ENCODE peak calls at places on chromosomes 6 and 20, in seven cellular contexts. One of them, this sample, is unnamed.
A peak's percentile ranks its signal among the peaks of the same experiment; 100 is the strongest.

GRCh38 chr6:170583736-170584180 is 679 bp downstream of the PDCD2 start:
- DNase-seq in posterior cingulate gyrus: no peak
- DNase-seq in colonic mucosa: no peak
- DNase-seq in fibroblast of the conjunctiva: no peak
- DNase-seq in DMS153: no peak
- DNase-seq in stimulated activated CD4-positive, alpha-beta T cell treated with anti-CD3 and anti-CD28 coated beads, Interleukin-1b, Interleukin-23, amount 100 ng/mL, for 4 hours: no peak
- DNase-seq in astrocyte of the spinal cord: peak; percentile 32
- DNase-seq in this sample: no peak

GRCh38 chr20:3768342-3769130 is 983 bp upstream of the ADISSP start:
- DNase-seq in DMS153: peak; percentile 35
- DNase-seq in fibroblast of the conjunctiva: peak; percentile 58
- DNase-seq in posterior cingulate gyrus: peak; percentile 93
- DNase-seq in astrocyte of the spinal cord: peak; percentile 74
- DNase-seq in stimulated activated CD4-positive, alpha-beta T cell treated with anti-CD3 and anti-CD28 coated beads, Interleukin-1b, Interleukin-23, amount 100 ng/mL, for 4 hours: peak; percentile 65
- DNase-seq in colonic mucosa: peak; percentile 75
- DNase-seq in this sample: peak; percentile 92

GRCh38 chr6:131490441-131490840 is 82.6 kb upstream of the ARG1 start:
- DNase-seq in colonic mucosa: no peak
- DNase-seq in astrocyte of the spinal cord: no peak
- DNase-seq in stimulated activated CD4-positive, alpha-beta T cell treated with anti-CD3 and anti-CD28 coated beads, Interleukin-1b, Interleukin-23, amount 100 ng/mL, for 4 hours: no peak
- DNase-seq in fibroblast of the conjunctiva: no peak
- DNase-seq in DMS153: no peak
- DNase-seq in posterior cingulate gyrus: no peak
- DNase-seq in this sample: no peak

GRCh38 chr6:68007717-68008116 is 627.4 kb upstream of the ADGRB3 start:
- DNase-seq in astrocyte of the spinal cord: no peak
- DNase-seq in DMS153: no peak
- DNase-seq in stimulated activated CD4-positive, alpha-beta T cell treated with anti-CD3 and anti-CD28 coated beads, Interleukin-1b, Interleukin-23, amount 100 ng/mL, for 4 hours: no peak
- DNase-seq in fibroblast of the conjunctiva: no peak
- DNase-seq in posterior cingulate gyrus: no peak
- DNase-seq in colonic mucosa: no peak
- DNase-seq in this sample: no peak

GRCh38 chr20:9172908-9173307 is 104.0 kb downstream of the PLCB4 start:
- DNase-seq in DMS153: no peak
- DNase-seq in fibroblast of the conjunctiva: no peak
- DNase-seq in colonic mucosa: no peak
- DNase-seq in stimulated activated CD4-positive, alpha-beta T cell treated with anti-CD3 and anti-CD28 coated beads, Interleukin-1b, Interleukin-23, amount 100 ng/mL, for 4 hours: no peak
- DNase-seq in astrocyte of the spinal cord: peak; percentile 43
- DNase-seq in posterior cingulate gyrus: no peak
- DNase-seq in this sample: no peak

GRCh38 chr20:34536798-34537394 is 20.7 kb downstream of the DYNLRB1 start:
- DNase-seq in colonic mucosa: peak; percentile 71
- DNase-seq in stimulated activated CD4-positive, alpha-beta T cell treated with anti-CD3 and anti-CD28 coated beads, Interleukin-1b, Interleukin-23, amount 100 ng/mL, for 4 hours: peak; percentile 30
- DNase-seq in fibroblast of the conjunctiva: no peak
- DNase-seq in astrocyte of the spinal cord: no peak
- DNase-seq in DMS153: no peak
- DNase-seq in posterior cingulate gyrus: peak; percentile 91
- DNase-seq in this sample: peak; percentile 77

GRCh38 chr6:43770417-43771209 is 602 bp downstream of the VEGFA start:
- DNase-seq in colonic mucosa: peak; percentile 67
- DNase-seq in astrocyte of the spinal cord: peak; percentile 63
- DNase-seq in DMS153: no peak
- DNase-seq in fibroblast of the conjunctiva: no peak
- DNase-seq in posterior cingulate gyrus: peak; percentile 82
- DNase-seq in stimulated activated CD4-positive, alpha-beta T cell treated with anti-CD3 and anti-CD28 coated beads, Interleukin-1b, Interleukin-23, amount 100 ng/mL, for 4 hours: no peak
- DNase-seq in this sample: peak; percentile 58

GRCh38 chr20:48795732-48796131 is 32.1 kb downstream of the PREX1 start:
- DNase-seq in colonic mucosa: no peak
- DNase-seq in DMS153: no peak
- DNase-seq in fibroblast of the conjunctiva: no peak
- DNase-seq in stimulated activated CD4-positive, alpha-beta T cell treated with anti-CD3 and anti-CD28 coated beads, Interleukin-1b, Interleukin-23, amount 100 ng/mL, for 4 hours: no peak
- DNase-seq in astrocyte of the spinal cord: no peak
- DNase-seq in posterior cingulate gyrus: no peak
- DNase-seq in this sample: no peak

GRCh38 chr6:6696867-6697531 is 108.5 kb downstream of the LY86 start:
- DNase-seq in DMS153: no peak
- DNase-seq in colonic mucosa: peak; percentile 87
- DNase-seq in fibroblast of the conjunctiva: no peak
- DNase-seq in stimulated activated CD4-positive, alpha-beta T cell treated with anti-CD3 and anti-CD28 coated beads, Interleukin-1b, Interleukin-23, amount 100 ng/mL, for 4 hours: no peak
- DNase-seq in astrocyte of the spinal cord: peak; percentile 72
- DNase-seq in posterior cingulate gyrus: peak; percentile 85
- DNase-seq in this sample: peak; percentile 66

GRCh38 chr6:139161169-139161568 is 26.3 kb downstream of the HECA start:
- DNase-seq in DMS153: peak; percentile 85
- DNase-seq in posterior cingulate gyrus: no peak
- DNase-seq in fibroblast of the conjunctiva: no peak
- DNase-seq in stimulated activated CD4-positive, alpha-beta T cell treated with anti-CD3 and anti-CD28 coated beads, Interleukin-1b, Interleukin-23, amount 100 ng/mL, for 4 hours: peak; percentile 54
- DNase-seq in astrocyte of the spinal cord: peak; percentile 75
- DNase-seq in colonic mucosa: no peak
- DNase-seq in this sample: no peak

GRCh38 chr20:25308083-25308491 is 60.2 kb downstream of the PYGB start:
- DNase-seq in stimulated activated CD4-positive, alpha-beta T cell treated with anti-CD3 and anti-CD28 coated beads, Interleukin-1b, Interleukin-23, amount 100 ng/mL, for 4 hours: no peak
- DNase-seq in astrocyte of the spinal cord: no peak
- DNase-seq in posterior cingulate gyrus: peak; percentile 55
- DNase-seq in DMS153: no peak
- DNase-seq in colonic mucosa: no peak
- DNase-seq in fibroblast of the conjunctiva: no peak
- DNase-seq in this sample: no peak

GRCh38 chr20:40744494-40745175 is 55.6 kb upstream of the MAFB start:
- DNase-seq in posterior cingulate gyrus: no peak
- DNase-seq in DMS153: no peak
- DNase-seq in astrocyte of the spinal cord: no peak
- DNase-seq in fibroblast of the conjunctiva: no peak
- DNase-seq in colonic mucosa: no peak
- DNase-seq in stimulated activated CD4-positive, alpha-beta T cell treated with anti-CD3 and anti-CD28 coated beads, Interleukin-1b, Interleukin-23, amount 100 ng/mL, for 4 hours: no peak
- DNase-seq in this sample: no peak

GRCh38 chr6:136520520-136520919 is 29.7 kb downstream of the MAP7 start:
- DNase-seq in DMS153: no peak
- DNase-seq in stimulated activated CD4-positive, alpha-beta T cell treated with anti-CD3 and anti-CD28 coated beads, Interleukin-1b, Interleukin-23, amount 100 ng/mL, for 4 hours: no peak
- DNase-seq in colonic mucosa: no peak
- DNase-seq in posterior cingulate gyrus: no peak
- DNase-seq in fibroblast of the conjunctiva: no peak
- DNase-seq in astrocyte of the spinal cord: no peak
- DNase-seq in this sample: no peak

GRCh38 chr20:5864873-5865582 is 85.3 kb downstream of the TRMT6 start:
- DNase-seq in DMS153: no peak
- DNase-seq in fibroblast of the conjunctiva: peak; percentile 35
- DNase-seq in colonic mucosa: no peak
- DNase-seq in posterior cingulate gyrus: no peak
- DNase-seq in stimulated activated CD4-positive, alpha-beta T cell treated with anti-CD3 and anti-CD28 coated beads, Interleukin-1b, Interleukin-23, amount 100 ng/mL, for 4 hours: no peak
- DNase-seq in astrocyte of the spinal cord: peak; percentile 75
- DNase-seq in this sample: no peak

GRCh38 chr20:7499201-7499600 is 441.1 kb downstream of the HAO1 start:
- DNase-seq in DMS153: no peak
- DNase-seq in colonic mucosa: no peak
- DNase-seq in astrocyte of the spinal cord: no peak
- DNase-seq in posterior cingulate gyrus: no peak
- DNase-seq in stimulated activated CD4-positive, alpha-beta T cell treated with anti-CD3 and anti-CD28 coated beads, Interleukin-1b, Interleukin-23, amount 100 ng/mL, for 4 hours: no peak
- DNase-seq in fibroblast of the conjunctiva: no peak
- DNase-seq in this sample: no peak

GRCh38 chr6:45265246-45265645 is 62.9 kb upstream of the RUNX2 start:
- DNase-seq in stimulated activated CD4-positive, alpha-beta T cell treated with anti-CD3 and anti-CD28 coated beads, Interleukin-1b, Interleukin-23, amount 100 ng/mL, for 4 hours: no peak
- DNase-seq in astrocyte of the spinal cord: no peak
- DNase-seq in DMS153: no peak
- DNase-seq in colonic mucosa: no peak
- DNase-seq in fibroblast of the conjunctiva: no peak
- DNase-seq in posterior cingulate gyrus: no peak
- DNase-seq in this sample: no peak

GRCh38 chr6:56902551-56903464 is 52.1 kb upstream of the BEND6 start:
- DNase-seq in DMS153: no peak
- DNase-seq in astrocyte of the spinal cord: peak; percentile 64
- DNase-seq in stimulated activated CD4-positive, alpha-beta T cell treated with anti-CD3 and anti-CD28 coated beads, Interleukin-1b, Interleukin-23, amount 100 ng/mL, for 4 hours: no peak
- DNase-seq in colonic mucosa: peak; percentile 30
- DNase-seq in posterior cingulate gyrus: peak; percentile 82
- DNase-seq in fibroblast of the conjunctiva: peak; percentile 51
- DNase-seq in this sample: no peak

GRCh38 chr6:150116195-150116800 is 26.5 kb upstream of the PPP1R14C start:
- DNase-seq in DMS153: peak; percentile 54
- DNase-seq in astrocyte of the spinal cord: no peak
- DNase-seq in colonic mucosa: no peak
- DNase-seq in stimulated activated CD4-positive, alpha-beta T cell treated with anti-CD3 and anti-CD28 coated beads, Interleukin-1b, Interleukin-23, amount 100 ng/mL, for 4 hours: no peak
- DNase-seq in posterior cingulate gyrus: no peak
- DNase-seq in fibroblast of the conjunctiva: no peak
- DNase-seq in this sample: no peak

GRCh38 chr20:22004946-22005345 is 299.5 kb downstream of the PAX1 start:
- DNase-seq in fibroblast of the conjunctiva: no peak
- DNase-seq in DMS153: no peak
- DNase-seq in stimulated activated CD4-positive, alpha-beta T cell treated with anti-CD3 and anti-CD28 coated beads, Interleukin-1b, Interleukin-23, amount 100 ng/mL, for 4 hours: no peak
- DNase-seq in posterior cingulate gyrus: no peak
- DNase-seq in astrocyte of the spinal cord: no peak
- DNase-seq in colonic mucosa: no peak
- DNase-seq in this sample: no peak

GRCh38 chr6:111015656-111016190 is 33.9 kb downstream of the RPF2 start:
- DNase-seq in posterior cingulate gyrus: no peak
- DNase-seq in stimulated activated CD4-positive, alpha-beta T cell treated with anti-CD3 and anti-CD28 coated beads, Interleukin-1b, Interleukin-23, amount 100 ng/mL, for 4 hours: no peak
- DNase-seq in colonic mucosa: no peak
- DNase-seq in DMS153: no peak
- DNase-seq in astrocyte of the spinal cord: no peak
- DNase-seq in fibroblast of the conjunctiva: peak; percentile 17
- DNase-seq in this sample: no peak

GRCh38 chr6:15017251-15017650 is 228.6 kb upstream of the JARID2 start:
- DNase-seq in fibroblast of the conjunctiva: no peak
- DNase-seq in posterior cingulate gyrus: peak; percentile 76
- DNase-seq in colonic mucosa: no peak
- DNase-seq in DMS153: no peak
- DNase-seq in stimulated activated CD4-positive, alpha-beta T cell treated with anti-CD3 and anti-CD28 coated beads, Interleukin-1b, Interleukin-23, amount 100 ng/mL, for 4 hours: no peak
- DNase-seq in astrocyte of the spinal cord: peak; percentile 11
- DNase-seq in this sample: no peak

GRCh38 chr6:31661867-31662723 is 1.5 kb upstream of the C6orf47 start:
- DNase-seq in DMS153: no peak
- DNase-seq in posterior cingulate gyrus: peak; percentile 21
- DNase-seq in fibroblast of the conjunctiva: no peak
- DNase-seq in colonic mucosa: no peak
- DNase-seq in astrocyte of the spinal cord: no peak
- DNase-seq in stimulated activated CD4-positive, alpha-beta T cell treated with anti-CD3 and anti-CD28 coated beads, Interleukin-1b, Interleukin-23, amount 100 ng/mL, for 4 hours: no peak
- DNase-seq in this sample: no peak

GRCh38 chr6:166365221-166365620 is 17.5 kb downstream of the MPC1 start:
- DNase-seq in posterior cingulate gyrus: no peak
- DNase-seq in DMS153: no peak
- DNase-seq in fibroblast of the conjunctiva: no peak
- DNase-seq in stimulated activated CD4-positive, alpha-beta T cell treated with anti-CD3 and anti-CD28 coated beads, Interleukin-1b, Interleukin-23, amount 100 ng/mL, for 4 hours: no peak
- DNase-seq in astrocyte of the spinal cord: peak; percentile 75
- DNase-seq in colonic mucosa: no peak
- DNase-seq in this sample: no peak

GRCh38 chr6:26199057-26199772 is 112.0 kb downstream of the HFE start:
- DNase-seq in astrocyte of the spinal cord: peak; percentile 97
- DNase-seq in colonic mucosa: peak; percentile 80
- DNase-seq in stimulated activated CD4-positive, alpha-beta T cell treated with anti-CD3 and anti-CD28 coated beads, Interleukin-1b, Interleukin-23, amount 100 ng/mL, for 4 hours: peak; percentile 35
- DNase-seq in posterior cingulate gyrus: peak; percentile 87
- DNase-seq in DMS153: peak; percentile 96
- DNase-seq in fibroblast of the conjunctiva: peak; percentile 98
- DNase-seq in this sample: peak; percentile 80

GRCh38 chr6:158481612-158482473 is 78.0 kb upstream of the TMEM181 start:
- DNase-seq in colonic mucosa: no peak
- DNase-seq in astrocyte of the spinal cord: peak; percentile 83
- DNase-seq in stimulated activated CD4-positive, alpha-beta T cell treated with anti-CD3 and anti-CD28 coated beads, Interleukin-1b, Interleukin-23, amount 100 ng/mL, for 4 hours: no peak
- DNase-seq in DMS153: no peak
- DNase-seq in posterior cingulate gyrus: no peak
- DNase-seq in fibroblast of the conjunctiva: no peak
- DNase-seq in this sample: no peak

GRCh38 chr6:10725046-10725445 is 2.2 kb downstream of the TMEM14C start:
- DNase-seq in astrocyte of the spinal cord: no peak
- DNase-seq in DMS153: no peak
- DNase-seq in colonic mucosa: no peak
- DNase-seq in fibroblast of the conjunctiva: no peak
- DNase-seq in posterior cingulate gyrus: no peak
- DNase-seq in stimulated activated CD4-positive, alpha-beta T cell treated with anti-CD3 and anti-CD28 coated beads, Interleukin-1b, Interleukin-23, amount 100 ng/mL, for 4 hours: no peak
- DNase-seq in this sample: no peak

GRCh38 chr20:11380283-11380682 is 537.4 kb upstream of the BTBD3 start:
- DNase-seq in posterior cingulate gyrus: no peak
- DNase-seq in astrocyte of the spinal cord: no peak
- DNase-seq in fibroblast of the conjunctiva: no peak
- DNase-seq in colonic mucosa: no peak
- DNase-seq in stimulated activated CD4-positive, alpha-beta T cell treated with anti-CD3 and anti-CD28 coated beads, Interleukin-1b, Interleukin-23, amount 100 ng/mL, for 4 hours: no peak
- DNase-seq in DMS153: no peak
- DNase-seq in this sample: no peak

GRCh38 chr6:2970753-2971419 is 481 bp downstream of the SERPINB6 start:
- DNase-seq in DMS153: no peak
- DNase-seq in astrocyte of the spinal cord: peak; percentile 39
- DNase-seq in posterior cingulate gyrus: peak; percentile 91
- DNase-seq in fibroblast of the conjunctiva: no peak
- DNase-seq in stimulated activated CD4-positive, alpha-beta T cell treated with anti-CD3 and anti-CD28 coated beads, Interleukin-1b, Interleukin-23, amount 100 ng/mL, for 4 hours: no peak
- DNase-seq in colonic mucosa: peak; percentile 68
- DNase-seq in this sample: peak; percentile 34

GRCh38 chr20:57399587-57400261 is 8.5 kb downstream of the RBM38 start:
- DNase-seq in DMS153: no peak
- DNase-seq in colonic mucosa: no peak
- DNase-seq in astrocyte of the spinal cord: no peak
- DNase-seq in posterior cingulate gyrus: peak; percentile 65
- DNase-seq in stimulated activated CD4-positive, alpha-beta T cell treated with anti-CD3 and anti-CD28 coated beads, Interleukin-1b, Interleukin-23, amount 100 ng/mL, for 4 hours: no peak
- DNase-seq in fibroblast of the conjunctiva: no peak
- DNase-seq in this sample: no peak

GRCh38 chr6:67757465-67758033 is 877.5 kb upstream of the ADGRB3 start:
- DNase-seq in posterior cingulate gyrus: peak; percentile 60
- DNase-seq in astrocyte of the spinal cord: no peak
- DNase-seq in fibroblast of the conjunctiva: no peak
- DNase-seq in colonic mucosa: no peak
- DNase-seq in DMS153: no peak
- DNase-seq in stimulated activated CD4-positive, alpha-beta T cell treated with anti-CD3 and anti-CD28 coated beads, Interleukin-1b, Interleukin-23, amount 100 ng/mL, for 4 hours: no peak
- DNase-seq in this sample: no peak

GRCh38 chr6:140485740-140486467 is 1111.5 kb upstream of the CITED2 start:
- DNase-seq in astrocyte of the spinal cord: peak; percentile 92
- DNase-seq in stimulated activated CD4-positive, alpha-beta T cell treated with anti-CD3 and anti-CD28 coated beads, Interleukin-1b, Interleukin-23, amount 100 ng/mL, for 4 hours: no peak
- DNase-seq in colonic mucosa: no peak
- DNase-seq in posterior cingulate gyrus: peak; percentile 35
- DNase-seq in DMS153: peak; percentile 15
- DNase-seq in fibroblast of the conjunctiva: peak; percentile 76
- DNase-seq in this sample: no peak

GRCh38 chr6:135299256-135299655 is 118.1 kb downstream of the MYB start:
- DNase-seq in DMS153: no peak
- DNase-seq in stimulated activated CD4-positive, alpha-beta T cell treated with anti-CD3 and anti-CD28 coated beads, Interleukin-1b, Interleukin-23, amount 100 ng/mL, for 4 hours: no peak
- DNase-seq in fibroblast of the conjunctiva: no peak
- DNase-seq in posterior cingulate gyrus: no peak
- DNase-seq in astrocyte of the spinal cord: peak; percentile 65
- DNase-seq in colonic mucosa: no peak
- DNase-seq in this sample: no peak

GRCh38 chr20:16801919-16802651 is 53.9 kb downstream of the OTOR start:
- DNase-seq in DMS153: peak; percentile 34
- DNase-seq in stimulated activated CD4-positive, alpha-beta T cell treated with anti-CD3 and anti-CD28 coated beads, Interleukin-1b, Interleukin-23, amount 100 ng/mL, for 4 hours: peak; percentile 24
- DNase-seq in colonic mucosa: peak; percentile 59
- DNase-seq in fibroblast of the conjunctiva: peak; percentile 42
- DNase-seq in astrocyte of the spinal cord: peak; percentile 58
- DNase-seq in posterior cingulate gyrus: peak; percentile 90
- DNase-seq in this sample: peak; percentile 88